ENCODE peak calls at places on chromosomes 16 and 17, in eight cellular contexts. V is K562, E is HepG2, L is GM12878, I is HCT116, Q is upper lobe of left lung, A is Panc1, B is GM23338. F is an unnamed sample.

GRCh38 chr17:67546578-67547527 is 169.8 kb downstream of the PITPNC1 start:
- ATAC-seq in Q (no peak), L (peak), V (no peak), B (peak), A (no peak), I (peak), E (peak), F (peak)

GRCh38 chr17:49910858-49911204 is 58.2 kb upstream of the DLX4 start:
- ATAC-seq in A (no peak), I (no peak), L (no peak), E (no peak), B (peak), V (no peak), Q (no peak), F (no peak)

GRCh38 chr16:58030136-58030840 is 4.7 kb downstream of the MMP15 start:
- ATAC-seq in V (no peak), I (no peak), E (no peak), B (no peak), L (no peak), A (no peak), Q (no peak), F (no peak)

GRCh38 chr16:24070851-24071250 is 185.3 kb upstream of the CACNG3 start:
- ATAC-seq in Q (peak), V (peak), L (peak), A (peak), E (peak), B (peak), I (peak), F (no peak)

GRCh38 chr17:66665194-66665593 is 169.7 kb upstream of the CACNG5 start:
- ATAC-seq in I (no peak), L (no peak), B (no peak), Q (peak), V (no peak), E (no peak), A (no peak), F (no peak)

GRCh38 chr16:67893791-67894399 is 841 bp downstream of the PSKH1 start:
- ATAC-seq in L (no peak), V (peak), A (no peak), I (no peak), Q (no peak), E (peak), B (no peak), F (no peak)

GRCh38 chr17:67074781-67075180 is 30.4 kb downstream of the CACNG1 start:
- ATAC-seq in I (no peak), B (no peak), A (no peak), L (no peak), Q (no peak), V (no peak), E (no peak), F (no peak)

GRCh38 chr16:4663756-4664465 is 29.5 kb upstream of the NUDT16L1 start:
- ATAC-seq in V (peak), I (no peak), B (no peak), L (no peak), Q (peak), E (peak), A (no peak), F (peak)

GRCh38 chr17:82045916-82046484 is 5.6 kb downstream of the RFNG start:
- ATAC-seq in L (no peak), I (no peak), A (no peak), E (no peak), V (no peak), B (no peak), Q (no peak), F (no peak)

GRCh38 chr17:35104844-35105450 is 14.7 kb downstream of the RAD51D start:
- ATAC-seq in E (no peak), A (no peak), Q (no peak), V (no peak), I (no peak), L (no peak), B (no peak), F (no peak)

GRCh38 chr17:81489986-81490598 is 22.5 kb downstream of the ACTG1 start:
- ATAC-seq in A (no peak), Q (no peak), E (no peak), B (peak), I (no peak), L (no peak), V (no peak), F (no peak)

GRCh38 chr17:5561736-5562135 is 22.6 kb downstream of the NLRP1 start:
- ATAC-seq in Q (no peak), B (no peak), I (no peak), E (no peak), V (no peak), L (no peak), A (no peak), F (no peak)

GRCh38 chr17:78301821-78302213 is 58.1 kb downstream of the SOCS3 start:
- ATAC-seq in E (no peak), Q (no peak), B (no peak), L (no peak), V (no peak), A (no peak), I (no peak), F (no peak)

GRCh38 chr16:58582971-58583765 is 46.5 kb downstream of the CNOT1 start:
- ATAC-seq in Q (no peak), I (no peak), A (no peak), E (no peak), L (no peak), B (no peak), V (no peak), F (no peak)

GRCh38 chr16:2983706-2984136 is 3.5 kb upstream of the PKMYT1 start:
- ATAC-seq in B (peak), E (peak), I (peak), L (peak), A (peak), V (peak), Q (peak), F (peak)

GRCh38 chr17:36057900-36058299 is 6.2 kb upstream of the CCL18 start:
- ATAC-seq in A (no peak), B (no peak), L (no peak), I (no peak), E (no peak), Q (no peak), V (no peak), F (no peak)

GRCh38 chr17:22703786-22704441 is 1011.6 kb downstream of the KCNJ18 start:
- ATAC-seq in E (peak), A (peak), V (peak), B (no peak), L (no peak), I (no peak), Q (peak), F (peak)

GRCh38 chr16:14420721-14421488 is 209.2 kb downstream of the PARN start:
- ATAC-seq in Q (peak), E (peak), A (no peak), I (no peak), B (no peak), V (peak), L (no peak), F (no peak)

GRCh38 chr16:49630783-49631182 is 225.1 kb downstream of the ZNF423 start:
- ATAC-seq in B (no peak), L (no peak), V (no peak), Q (no peak), A (no peak), E (no peak), I (no peak), F (no peak)

GRCh38 chr16:588639-588888 is 1.3 kb upstream of the RAB40C start:
- ATAC-seq in L (peak), A (peak), I (peak), E (peak), B (peak), V (peak), Q (no peak), F (no peak)

GRCh38 chr17:13575466-13575865 is 26.3 kb downstream of the HS3ST3A1 start:
- ATAC-seq in V (no peak), B (peak), A (no peak), L (no peak), Q (no peak), I (no peak), E (no peak), F (no peak)

GRCh38 chr17:77848257-77848656 is 110.2 kb upstream of the TNRC6C start:
- ATAC-seq in E (no peak), I (peak), A (peak), Q (no peak), V (peak), L (no peak), B (no peak), F (no peak)

GRCh38 chr17:50464121-50464520 is 4.6 kb downstream of the CHAD start:
- ATAC-seq in V (no peak), E (no peak), Q (no peak), I (no peak), B (no peak), A (no peak), L (no peak), F (no peak)

GRCh38 chr16:830871-831570 is 30.5 kb upstream of the GNG13 start:
- ATAC-seq in L (no peak), A (no peak), Q (no peak), I (no peak), B (peak), E (peak), V (no peak), F (no peak)

GRCh38 chr17:72185571-72185970 is 64.8 kb downstream of the SOX9 start:
- ATAC-seq in A (no peak), Q (no peak), I (no peak), B (no peak), E (no peak), V (no peak), L (no peak), F (peak)

GRCh38 chr17:77952368-77952767 is 6.1 kb upstream of the TNRC6C start:
- ATAC-seq in V (no peak), Q (no peak), B (no peak), I (no peak), A (peak), E (no peak), L (no peak), F (no peak)

GRCh38 chr16:66262253-66263167 is 104.0 kb upstream of the CDH5 start:
- ATAC-seq in I (no peak), A (no peak), B (no peak), L (no peak), E (no peak), V (no peak), Q (no peak), F (peak)

GRCh38 chr17:1742371-1743093 is at the start of gene SERPINF2:
- ATAC-seq in A (peak), V (no peak), L (peak), B (no peak), I (no peak), Q (peak), E (peak), F (no peak)

GRCh38 chr16:85353839-85354622 is 241.8 kb upstream of the CIBAR2 start:
- ATAC-seq in B (no peak), V (no peak), E (no peak), I (no peak), L (no peak), A (peak), Q (peak), F (no peak)

GRCh38 chr16:15946257-15947044 is 3.0 kb upstream of the ABCC1 start:
- ATAC-seq in L (no peak), V (no peak), E (peak), Q (no peak), B (no peak), I (no peak), A (peak), F (no peak)
- TF ChIP-seq POLR2AphosphoS5 in L (no peak), V (no peak), E (no peak), Q (no peak), B (no peak), I (no peak), A (peak), F (peak)

DNA sequence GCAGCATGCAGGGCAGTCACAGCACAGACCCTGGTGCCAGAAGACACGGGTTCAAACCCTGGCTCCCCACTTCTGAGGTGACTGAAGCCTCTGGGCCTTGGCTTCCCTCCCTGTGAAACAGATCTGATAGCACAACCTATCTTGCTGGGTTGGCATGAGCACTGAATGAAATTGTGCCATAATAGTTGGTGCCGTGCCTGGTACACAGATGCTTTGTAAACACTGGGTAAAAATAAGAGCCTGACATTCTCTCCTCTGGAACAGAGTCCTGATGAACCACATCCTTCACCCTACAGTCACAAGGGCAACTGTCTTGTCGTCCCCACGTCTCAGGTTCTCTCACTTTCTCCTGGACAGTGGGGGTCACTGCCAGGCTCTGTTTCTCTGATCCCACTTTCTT is 35.7 kb downstream of the NOS2 start:
- ATAC-seq in L (no peak), I (no peak), Q (no peak), A (no peak), B (no peak), V (no peak), E (no peak), F (no peak)
- TF ChIP-seq POLR2AphosphoS5 in L (no peak), I (no peak), Q (no peak), A (no peak), B (no peak), V (no peak), E (no peak), F (no peak)

GRCh38 chr16:30875881-30876791 is 17.7 kb downstream of the BCL7C start:
- ATAC-seq in B (peak), V (peak), E (peak), L (peak), A (no peak), I (peak), Q (no peak), F (no peak)
- TF ChIP-seq POLR2AphosphoS5 in B (no peak), V (peak), E (no peak), L (peak), A (no peak), I (no peak), Q (no peak), F (no peak)

GRCh38 chr17:18182978-18183333 is 672 bp upstream of the ALKBH5 start:
- ATAC-seq in A (peak), E (peak), B (peak), L (peak), Q (peak), I (peak), V (peak), F (peak)
- TF ChIP-seq POLR2AphosphoS5 in A (peak), E (no peak), B (no peak), L (peak), Q (peak), I (peak), V (peak), F (peak)

GRCh38 chr16:31190061-31190460 is 10.1 kb downstream of the FUS start:
- ATAC-seq in A (no peak), E (no peak), B (no peak), Q (no peak), L (no peak), I (no peak), V (no peak), F (no peak)

GRCh38 chr16:31192856-31193642 is 9.5 kb downstream of the PYCARD start:
- ATAC-seq in A (no peak), E (no peak), Q (no peak), B (no peak), L (no peak), V (no peak), I (no peak), F (no peak)

GRCh38 chr16:31193874-31194273 is 8.7 kb downstream of the PYCARD start:
- ATAC-seq in B (no peak), I (no peak), A (no peak), Q (no peak), V (no peak), E (no peak), L (no peak), F (no peak)

GRCh38 chr16:31190818-31191444 is 11.0 kb downstream of the FUS start:
- ATAC-seq in A (no peak), Q (no peak), L (no peak), E (no peak), I (no peak), V (no peak), B (no peak), F (no peak)

DNA sequence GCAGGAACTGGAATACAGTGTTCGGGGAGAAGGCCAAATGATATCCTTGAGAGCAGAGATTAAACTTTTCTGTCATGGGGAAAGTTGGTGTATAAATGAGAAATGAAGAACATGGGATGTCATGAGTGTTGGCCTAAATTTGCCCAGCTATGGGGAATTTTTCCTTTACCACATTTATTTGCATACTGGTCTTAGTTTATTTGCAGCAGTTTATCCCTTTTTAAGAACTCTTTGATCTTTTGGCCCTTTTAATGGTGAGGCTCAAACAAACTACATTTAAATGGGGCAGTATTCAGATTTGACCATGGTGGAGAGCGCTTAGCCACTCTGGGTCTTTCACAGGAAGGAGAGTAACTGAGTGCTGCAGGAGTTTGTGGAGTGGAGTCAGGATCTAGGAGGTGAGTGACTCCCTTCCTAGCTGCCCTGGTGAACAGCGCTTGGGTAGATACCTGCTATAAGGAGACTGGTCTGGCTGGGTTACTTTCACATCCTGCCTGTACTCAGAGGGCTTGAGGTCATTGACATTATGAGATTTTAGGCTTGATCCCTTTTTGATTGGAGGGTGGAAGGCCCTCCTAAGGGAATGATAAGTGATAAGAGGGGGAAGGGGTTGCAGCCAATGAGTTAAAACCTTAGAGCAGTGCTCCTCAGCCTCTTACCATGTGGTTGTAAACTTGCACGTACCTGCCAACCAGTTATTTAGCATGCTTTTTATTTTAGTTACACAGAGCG is 10.7 kb downstream of the PYCARD start:
- ATAC-seq in B (no peak), L (peak), E (peak), A (peak), V (peak), Q (no peak), I (no peak), F (no peak)
- TF ChIP-seq POLR2AphosphoS5 in B (no peak), L (peak), E (peak), A (no peak), V (peak), Q (no peak), I (peak), F (no peak)

DNA sequence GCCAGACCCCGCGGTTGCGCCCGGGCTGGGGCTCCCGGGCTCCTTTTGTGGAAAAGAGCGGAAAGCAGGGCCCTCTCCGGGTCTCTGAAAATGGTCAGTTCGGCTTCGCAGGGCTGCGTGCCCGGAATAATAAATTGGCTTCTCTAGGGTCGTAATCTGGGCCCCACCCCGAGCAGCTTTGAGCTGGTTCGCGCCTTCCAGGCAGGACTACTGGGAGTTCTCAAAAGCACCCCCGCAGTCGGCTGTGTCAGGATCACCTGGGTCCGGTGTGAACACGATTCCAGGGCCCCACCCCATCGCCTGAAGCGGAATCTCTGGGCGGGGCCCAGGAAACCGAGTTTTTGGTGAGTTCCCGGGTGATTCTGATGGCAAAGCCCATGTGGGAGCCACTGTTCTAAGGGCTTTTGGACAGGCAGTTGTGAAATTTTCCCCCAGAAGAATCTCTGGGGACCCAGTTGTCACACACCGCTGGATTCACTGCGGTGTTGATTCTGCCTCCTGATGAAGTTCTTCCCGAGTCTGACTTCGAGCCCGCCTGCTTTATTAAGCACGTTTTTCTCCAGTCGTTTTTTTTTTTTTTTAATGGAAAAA is 77.0 kb downstream of the MRC2 start:
- ATAC-seq in I (peak), E (no peak), A (peak), B (peak), Q (no peak), V (peak), L (no peak), F (peak)
- TF ChIP-seq POLR2AphosphoS5 in I (peak), E (no peak), A (no peak), B (no peak), Q (no peak), V (no peak), L (no peak), F (no peak)